ENCODE peak calls at places on chromosomes 7 and 10, in six cellular contexts. P, O, Z, U, H and V are unnamed samples.

GRCh38 chr10:121077331-121077730 is 226.2 kb downstream of the WDR11 start:
- DNase-seq in P (peak), Z (peak), O (no peak), U (no peak), H (no peak), V (no peak)

GRCh38 chr7:142485617-142486226 is 227.9 kb upstream of the PRSS58 start:
- DNase-seq in P (no peak), O (peak), U (no peak), H (peak), Z (no peak), V (no peak)

GRCh38 chr10:23314835-23315239 is 29.8 kb downstream of the C10orf67 start:
- DNase-seq in H (peak), P (peak), O (peak), Z (peak), U (no peak), V (no peak)

GRCh38 chr10:110208614-110209398 is 1.4 kb downstream of the MXI1 start:
- DNase-seq in P (peak), Z (no peak), O (peak), U (peak), H (no peak), V (peak)

GRCh38 chr10:132294561-132295320 is 13.0 kb downstream of the STK32C start:
- DNase-seq in H (no peak), Z (no peak), U (no peak), P (peak), O (peak), V (no peak)

GRCh38 chr7:137109966-137110930 is 233.3 kb downstream of the PTN start:
- DNase-seq in H (no peak), P (no peak), U (no peak), Z (no peak), O (no peak), V (no peak)

GRCh38 chr10:83908987-83909386 is 230.3 kb upstream of the GHITM start:
- DNase-seq in Z (no peak), H (no peak), P (no peak), U (no peak), O (no peak), V (no peak)

GRCh38 chr7:156401617-156402016 is 239.0 kb upstream of the RNF32 start:
- DNase-seq in Z (no peak), P (no peak), O (no peak), U (no peak), H (no peak), V (no peak)

GRCh38 chr7:107754642-107755041 is 10.7 kb downstream of the CBLL1 start:
- DNase-seq in Z (no peak), U (no peak), H (no peak), O (no peak), P (no peak), V (no peak)

GRCh38 chr10:103758294-103758681 is 97.1 kb downstream of the SH3PXD2A start:
- DNase-seq in Z (no peak), U (no peak), P (no peak), H (no peak), O (no peak), V (no peak)

GRCh38 chr10:126564297-126564888 is 106.1 kb downstream of the C10orf90 start:
- DNase-seq in U (no peak), Z (no peak), P (no peak), O (no peak), H (no peak), V (no peak)

GRCh38 chr10:71582019-71582418 is 137.6 kb downstream of the C10orf105 start:
- DNase-seq in Z (no peak), H (no peak), P (peak), U (no peak), O (peak), V (no peak)

GRCh38 chr10:103814626-103815370 is 40.6 kb downstream of the SH3PXD2A start:
- DNase-seq in P (peak), H (no peak), O (no peak), U (no peak), Z (no peak), V (no peak)

GRCh38 chr10:101485681-101486554 is 102.1 kb downstream of the POLL start:
- DNase-seq in U (peak), H (no peak), O (peak), P (no peak), Z (no peak), V (peak)

GRCh38 chr7:76428868-76429805 is 4.4 kb downstream of the ZP3 start:
- DNase-seq in O (no peak), P (peak), Z (peak), U (no peak), H (no peak), V (no peak)

GRCh38 chr10:132700168-132701098 is 85.5 kb downstream of the NKX6-2 start:
- DNase-seq in H (no peak), O (no peak), Z (no peak), P (no peak), U (no peak), V (no peak)

GRCh38 chr7:147438216-147438615 is 1152.3 kb upstream of the C7orf33 start:
- DNase-seq in Z (no peak), P (no peak), U (no peak), H (no peak), O (no peak), V (no peak)

GRCh38 chr7:1647961-1648631 is 22.0 kb upstream of the ELFN1 start:
- DNase-seq in Z (no peak), P (no peak), O (peak), U (no peak), H (no peak), V (no peak)

GRCh38 chr10:36423821-36424248 is 701.6 kb upstream of the ANKRD30A start:
- DNase-seq in U (no peak), H (no peak), P (no peak), Z (no peak), O (no peak), V (no peak)

GRCh38 chr10:119654540-119654939 is 3.4 kb downstream of the BAG3 start:
- DNase-seq in Z (no peak), H (no peak), U (no peak), P (no peak), O (no peak), V (peak)

GRCh38 chr7:108094933-108095710 is 35.0 kb downstream of the LAMB4 start:
- DNase-seq in O (no peak), Z (peak), H (peak), P (peak), U (no peak), V (no peak)

GRCh38 chr10:83606275-83606674 is 533.0 kb upstream of the GHITM start:
- DNase-seq in O (no peak), H (no peak), U (no peak), Z (no peak), P (no peak), V (no peak)